ENCODE peak calls at places on chromosomes 4 and X, in eight cellular contexts. L is Calu3; H is CD8-positive, alpha-beta T cell; Q is ovary; X is GM13977; Z is BE2C; D is brain microvascular endothelial cell; M is A549. A is an unnamed sample.

GRCh38 chr4:80233390-80233789 is 33.1 kb upstream of the FGF5 start:
- DNase-seq in L (no peak), H (no peak), Q (no peak), X (no peak), Z (no peak), D (no peak), M (no peak), A (no peak)

GRCh38 chr4:23332266-23332665 is 557.6 kb downstream of the PPARGC1A start:
- DNase-seq in L (no peak), H (no peak), Q (no peak), X (no peak), Z (no peak), D (no peak), M (no peak), A (no peak)

GRCh38 chr4:2809610-2810180 is 16.8 kb downstream of the SH3BP2 start:
- DNase-seq in L (no peak), H (no peak), Q (no peak), X (no peak), Z (no peak), D (no peak), M (no peak), A (no peak)

GRCh38 chr4:39331191-39331590 is 35.0 kb downstream of the RFC1 start:
- DNase-seq in L (no peak), H (no peak), Q (no peak), X (no peak), Z (no peak), D (no peak), M (no peak), A (no peak)

GRCh38 chr4:19300213-19300612 is 951.5 kb upstream of the SLIT2 start:
- DNase-seq in L (no peak), H (no peak), Q (no peak), X (no peak), Z (no peak), D (no peak), M (no peak), A (no peak)

GRCh38 chr4:66688674-66689073 is 856.6 kb downstream of the CENPC start:
- DNase-seq in L (no peak), H (no peak), Q (no peak), X (no peak), Z (no peak), D (no peak), M (peak; percentile 54), A (no peak)

GRCh38 chr4:159010563-159011260 is 92.2 kb upstream of the RAPGEF2 start:
- DNase-seq in L (no peak), H (no peak), Q (peak; percentile 69), X (no peak), Z (no peak), D (no peak), M (peak; percentile 50), A (no peak)

GRCh38 chr4:180571516-180571915 is 1671.7 kb upstream of the TENM3 start:
- DNase-seq in L (no peak), H (no peak), Q (no peak), X (no peak), Z (no peak), D (no peak), M (no peak), A (no peak)

GRCh38 chr4:53587123-53587522 is 4.2 kb downstream of the LNX1 start:
- DNase-seq in L (no peak), H (no peak), Q (no peak), X (no peak), Z (no peak), D (no peak), M (peak; percentile 22), A (no peak)

GRCh38 chr4:123488916-123489315 is 92.3 kb downstream of the SPRY1 start:
- DNase-seq in L (peak; percentile 23), H (no peak), Q (no peak), X (peak; percentile 17), Z (no peak), D (peak; percentile 81), M (peak; percentile 69), A (no peak)

GRCh38 chrX:148609766-148610698 is 109.6 kb downstream of the AFF2 start:
- DNase-seq in L (peak; percentile 70), H (no peak), Q (no peak), X (no peak), Z (no peak), D (no peak), M (no peak), A (no peak)

GRCh38 chr4:26583865-26584652 is at the start of gene TBC1D19:
- DNase-seq in L (peak; percentile 83), H (peak; percentile 89), Q (peak; percentile 86), X (peak; percentile 85), Z (peak; percentile 89), D (peak; percentile 85), M (peak; percentile 88), A (peak; percentile 41)

GRCh38 chrX:118577041-118577440 is 81.4 kb downstream of the DOCK11 start:
- DNase-seq in L (no peak), H (no peak), Q (peak; percentile 24), X (no peak), Z (peak; percentile 69), D (no peak), M (no peak), A (no peak)

GRCh38 chr4:67393699-67394281 is 151.5 kb downstream of the CENPC start:
- DNase-seq in L (peak; percentile 27), H (no peak), Q (no peak), X (peak; percentile 41), Z (peak; percentile 28), D (peak; percentile 29), M (peak; percentile 44), A (no peak)

GRCh38 chr4:110753461-110753860 is 130.6 kb upstream of the PITX2 start:
- DNase-seq in L (no peak), H (no peak), Q (no peak), X (no peak), Z (no peak), D (no peak), M (no peak), A (no peak)

GRCh38 chr4:14916554-14917304 is 85.6 kb upstream of the CPEB2 start:
- DNase-seq in L (peak; percentile 22), H (no peak), Q (no peak), X (no peak), Z (no peak), D (peak; percentile 83), M (peak; percentile 93), A (no peak)

GRCh38 chr4:168528131-168528949 is 31.5 kb downstream of the PALLD start:
- DNase-seq in L (no peak), H (no peak), Q (no peak), X (no peak), Z (no peak), D (peak; percentile 54), M (peak; percentile 84), A (no peak)

GRCh38 chrX:14235004-14235403 is 205.3 kb upstream of the GEMIN8 start:
- DNase-seq in L (peak; percentile 28), H (no peak), Q (no peak), X (no peak), Z (no peak), D (no peak), M (no peak), A (no peak)

DNA sequence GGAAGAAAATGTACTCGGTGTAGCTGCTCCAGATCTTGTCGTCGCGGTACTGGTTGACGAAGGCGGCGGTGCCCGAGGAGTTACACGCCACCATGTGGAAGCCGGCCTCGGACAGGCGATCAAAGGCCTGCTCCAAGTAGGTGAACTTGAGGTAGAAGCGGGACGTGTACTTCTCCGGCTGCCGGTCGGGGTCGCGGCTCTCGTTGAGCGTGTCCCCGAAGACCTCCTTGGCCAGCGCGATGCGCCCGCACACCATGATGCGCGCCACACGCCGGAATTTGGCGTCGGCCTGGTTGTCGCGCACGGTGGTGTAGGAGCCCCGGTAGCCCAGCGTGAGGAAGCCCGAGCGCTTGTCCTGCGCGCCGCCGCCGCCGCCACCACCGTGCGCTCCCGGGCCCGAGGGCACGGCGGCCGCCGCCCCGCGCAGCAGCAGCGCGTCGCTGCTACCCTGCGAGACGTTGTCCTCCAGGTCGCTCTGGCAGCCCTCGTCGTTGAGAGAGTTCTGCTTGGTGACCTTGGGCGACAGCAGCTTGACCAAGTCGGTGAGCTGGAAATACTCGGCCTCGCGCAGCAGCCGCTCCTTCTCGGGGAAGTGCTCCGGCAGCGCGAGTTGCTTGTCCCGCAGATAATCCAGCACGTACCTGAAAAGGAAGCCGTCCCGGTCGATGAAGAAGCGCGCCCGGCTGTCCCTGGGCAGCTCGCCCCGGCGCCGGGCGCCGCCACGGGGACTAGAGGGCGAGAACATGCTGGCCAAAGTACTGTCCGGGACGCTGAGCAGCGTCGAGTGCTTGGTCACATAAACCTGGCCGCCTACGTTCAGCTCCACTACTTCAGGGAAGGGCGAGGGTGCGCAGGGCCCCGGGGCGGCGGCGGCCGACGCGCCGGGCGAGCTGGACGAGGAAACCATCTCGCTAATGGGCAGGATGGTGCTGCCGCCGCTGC is 775 bp downstream of the KCTD8 start:
- DNase-seq in L (no peak), H (no peak), Q (peak; percentile 52), X (peak; percentile 35), Z (peak; percentile 7), D (no peak), M (peak; percentile 10), A (no peak)
- TF ChIP-seq CTCF in L (no peak), H (no peak), Q (no peak), X (no peak), Z (no peak), D (peak; percentile 11), M (no peak), A (peak; percentile 25)

GRCh38 chr4:177308125-177308524 is 1.5 kb upstream of the NEIL3 start:
- DNase-seq in L (no peak), H (no peak), Q (no peak), X (no peak), Z (no peak), D (peak; percentile 12), M (peak; percentile 81), A (no peak)
- TF ChIP-seq CTCF in L (no peak), H (no peak), Q (no peak), X (no peak), Z (no peak), D (no peak), M (no peak), A (no peak)

GRCh38 chrX:115679460-115679859 is 118.5 kb downstream of the PLS3 start:
- DNase-seq in L (no peak), H (no peak), Q (no peak), X (peak; percentile 34), Z (no peak), D (peak; percentile 6), M (peak; percentile 36), A (no peak)
- TF ChIP-seq CTCF in L (no peak), H (no peak), Q (no peak), X (peak; percentile 16), Z (peak; percentile 52), D (peak; percentile 55), M (peak; percentile 48), A (peak; percentile 40)

DNA sequence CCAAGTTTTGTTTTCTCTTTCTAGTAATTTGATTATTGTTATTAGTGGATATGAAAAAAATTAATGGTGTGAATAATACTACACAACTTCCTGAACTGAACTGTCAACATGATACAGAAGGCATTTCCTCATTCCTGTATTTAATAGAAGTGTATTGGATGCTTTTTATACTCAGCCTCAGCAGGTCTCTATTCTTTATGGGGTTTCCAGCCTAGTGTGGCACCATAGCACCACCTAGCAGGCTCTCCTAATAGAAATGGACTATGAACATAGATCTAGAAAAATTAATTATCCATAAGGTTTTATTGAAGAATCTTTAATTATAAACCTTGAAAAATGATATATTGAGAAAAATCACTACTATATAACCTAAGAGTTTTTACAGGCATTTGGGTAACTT is 52.4 kb downstream of the GLRB start:
- DNase-seq in L (peak; percentile 31), H (no peak), Q (no peak), X (no peak), Z (no peak), D (peak; percentile 61), M (peak; percentile 15), A (no peak)
- TF ChIP-seq CTCF in L (no peak), H (no peak), Q (no peak), X (no peak), Z (no peak), D (peak; percentile 71), M (peak; percentile 60), A (peak; percentile 48)

GRCh38 chr4:143207555-143207954 is 22.8 kb downstream of the USP38 start:
- DNase-seq in L (no peak), H (no peak), Q (no peak), X (no peak), Z (no peak), D (peak; percentile 12), M (peak; percentile 26), A (no peak)
- TF ChIP-seq CTCF in L (no peak), H (no peak), Q (no peak), X (peak; percentile 3), Z (peak; percentile 33), D (peak; percentile 25), M (peak; percentile 22), A (peak; percentile 15)